ENCODE peak calls at places on chromosome 7, in five cellular contexts. Y is OCI-LY7, Q is PC-3, V is HCT116, S is mesenchymal stem cell. M is an unnamed sample.

GRCh38 chr7:147535619-147536200 is 1054.9 kb upstream of the C7orf33 start:
- DNase-seq in Y (no peak), Q (peak; percentile 47), V (no peak), S (peak; percentile 22), M (peak; percentile 88)

GRCh38 chr7:128031901-128032604 is 816 bp upstream of the LRRC4 start:
- DNase-seq in Y (peak; percentile 48), Q (no peak), V (no peak), S (peak; percentile 94), M (peak; percentile 100)

GRCh38 chr7:2307690-2308107 is 6.5 kb downstream of the SNX8 start:
- DNase-seq in Y (peak; percentile 86), Q (no peak), V (no peak), S (no peak), M (no peak)

GRCh38 chr7:22726849-22727792 is at the start of gene IL6:
- DNase-seq in Y (no peak), Q (peak; percentile 92), V (no peak), S (peak; percentile 97), M (peak; percentile 72)

GRCh38 chr7:127907638-127908040 is 123.6 kb downstream of the LRRC4 start:
- DNase-seq in Y (no peak), Q (peak; percentile 56), V (no peak), S (peak; percentile 76), M (no peak)

GRCh38 chr7:142859829-142860228 is 5.0 kb downstream of the EPHB6 start:
- DNase-seq in Y (no peak), Q (peak; percentile 85), V (no peak), S (peak; percentile 37), M (peak; percentile 87)

GRCh38 chr7:98110249-98111022 is 3.8 kb downstream of the LMTK2 start:
- DNase-seq in Y (no peak), Q (no peak), V (no peak), S (no peak), M (no peak)

GRCh38 chr7:82816272-82816671 is 346.4 kb downstream of the PCLO start:
- DNase-seq in Y (no peak), Q (peak; percentile 23), V (peak; percentile 1), S (no peak), M (no peak)

GRCh38 chr7:139089118-139089517 is 20.4 kb downstream of the ZC3HAV1 start:
- DNase-seq in Y (no peak), Q (no peak), V (no peak), S (no peak), M (no peak)

GRCh38 chr7:366171-366916 is 76.4 kb downstream of the FOXL3 start:
- DNase-seq in Y (no peak), Q (no peak), V (no peak), S (peak; percentile 46), M (no peak)

GRCh38 chr7:45223078-45223477 is 65.5 kb downstream of the RAMP3 start:
- DNase-seq in Y (no peak), Q (no peak), V (no peak), S (no peak), M (no peak)

GRCh38 chr7:10734595-10734994 is 239.1 kb upstream of the PHF14 start:
- DNase-seq in Y (no peak), Q (no peak), V (no peak), S (no peak), M (no peak)

GRCh38 chr7:87599336-87599735 is 1.3 kb downstream of the ABCB1 start:
- DNase-seq in Y (peak; percentile 38), Q (no peak), V (no peak), S (peak; percentile 28), M (no peak)

GRCh38 chr7:36155811-36156361 is 2.8 kb downstream of the EEPD1 start:
- DNase-seq in Y (peak; percentile 7), Q (peak; percentile 43), V (no peak), S (peak; percentile 6), M (peak; percentile 83)

GRCh38 chr7:73515184-73515583 is 6.9 kb downstream of the BAZ1B start:
- DNase-seq in Y (peak; percentile 43), Q (no peak), V (no peak), S (no peak), M (no peak)

GRCh38 chr7:39084344-39084743 is 106.6 kb downstream of the POU6F2 start:
- DNase-seq in Y (no peak), Q (no peak), V (no peak), S (no peak), M (no peak)

GRCh38 chr7:87164433-87164832 is 12.2 kb downstream of the DMTF1 start:
- DNase-seq in Y (no peak), Q (no peak), V (no peak), S (no peak), M (no peak)

GRCh38 chr7:99308461-99309074 is 17.1 kb upstream of the ARPC1A start:
- DNase-seq in Y (no peak), Q (peak; percentile 57), V (no peak), S (no peak), M (peak; percentile 51)

GRCh38 chr7:106593028-106593417 is 67.9 kb downstream of the CCDC71L start:
- DNase-seq in Y (no peak), Q (no peak), V (no peak), S (no peak), M (no peak)

GRCh38 chr7:73869011-73869785 is 8.2 kb downstream of the TMEM270 start:
- DNase-seq in Y (no peak), Q (no peak), V (no peak), S (no peak), M (peak; percentile 52)

GRCh38 chr7:40234046-40234445 is 99.2 kb downstream of the SUGCT start:
- DNase-seq in Y (peak; percentile 75), Q (no peak), V (no peak), S (no peak), M (no peak)

GRCh38 chr7:40230086-40230485 is 95.3 kb downstream of the SUGCT start:
- DNase-seq in Y (no peak), Q (no peak), V (no peak), S (no peak), M (no peak)

GRCh38 chr7:40234666-40235065 is 99.9 kb downstream of the SUGCT start:
- DNase-seq in Y (no peak), Q (no peak), V (no peak), S (no peak), M (no peak)

GRCh38 chr7:40231796-40232195 is 97.0 kb downstream of the SUGCT start:
- DNase-seq in Y (no peak), Q (no peak), V (no peak), S (no peak), M (no peak)

DNA sequence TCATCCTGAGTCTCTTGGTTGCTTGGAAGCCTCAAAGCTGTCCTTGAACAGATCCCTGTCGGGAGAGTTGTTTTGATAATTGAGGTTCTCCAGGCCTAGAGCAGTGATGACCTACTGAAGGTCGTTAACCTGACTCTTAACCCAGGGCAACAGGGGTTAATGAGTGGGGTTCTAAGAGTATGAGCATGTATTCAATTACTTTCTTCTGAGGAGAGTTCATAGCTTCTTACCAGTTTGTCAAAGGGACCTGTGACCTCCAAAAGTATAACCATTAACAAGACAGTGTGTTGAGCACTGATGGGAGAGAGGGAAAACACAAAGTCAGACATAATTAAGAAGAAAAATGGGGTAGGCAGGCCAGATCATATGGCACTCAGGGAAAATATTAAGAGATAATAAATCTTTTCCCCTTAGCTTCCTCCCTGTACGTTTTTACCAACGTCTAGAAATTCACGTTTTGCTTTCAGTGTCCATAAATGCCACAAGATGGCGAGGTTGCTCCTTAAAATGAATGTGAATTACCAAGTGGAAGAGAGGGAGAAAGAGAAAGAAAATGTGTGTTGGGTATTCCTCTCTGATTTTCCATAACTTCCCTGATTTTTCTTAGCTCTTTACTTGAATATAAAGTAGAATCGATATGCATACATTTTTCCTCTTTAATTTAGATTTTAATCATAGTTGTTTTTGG is 97.6 kb downstream of the SUGCT start:
- DNase-seq in Y (peak; percentile 73), Q (peak; percentile 77), V (peak; percentile 42), S (peak; percentile 70), M (no peak)
- H2AFZ ChIP-seq in Y (peak overlapping the region; percentile 82), Q (peak overlapping the region; percentile 79), V (no peak overlapping the region), S (no peak overlapping the region), M (peak overlapping the region; percentile 71)

DNA sequence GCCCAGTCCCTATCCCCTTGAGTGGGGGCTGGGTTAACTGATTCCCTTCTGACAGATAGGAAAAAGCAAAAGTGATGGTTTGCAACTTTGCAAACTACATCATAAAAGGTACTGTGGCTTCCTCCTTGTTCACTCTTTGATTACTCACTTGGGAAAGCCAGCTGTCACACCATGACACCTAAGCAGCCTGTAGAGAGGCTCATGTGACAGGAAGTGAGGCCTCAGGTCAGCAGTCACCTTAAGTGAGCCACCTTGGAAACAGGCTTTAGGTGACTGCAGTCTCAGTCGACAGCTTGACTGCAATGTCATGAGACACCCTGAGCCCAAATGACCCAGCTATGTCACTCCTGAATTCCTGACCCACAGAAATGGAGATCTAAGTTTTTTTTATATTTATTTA is 4.3 kb upstream of the CHCHD2 start:
- DNase-seq in Y (peak; percentile 55), Q (no peak), V (no peak), S (no peak), M (no peak)
- H3K9me3 ChIP-seq in Y (peaks cover 5% of the 10 kb centered on the region), Q (no peaks in the 10 kb centered on the region), V (no peaks in the 10 kb centered on the region), S (no peaks in the 10 kb centered on the region), M (no peaks in the 10 kb centered on the region)

GRCh38 chr7:41478187-41478586 is 224.7 kb downstream of the INHBA start:
- DNase-seq in Y (no peak), Q (no peak), V (no peak), S (no peak), M (no peak)
- H2AFZ ChIP-seq in Y (no peak overlapping the region), Q (no peak overlapping the region), V (no peak overlapping the region), S (no peak overlapping the region), M (peak overlapping the region; percentile 80)

GRCh38 chr7:25546306-25546705 is 318.0 kb upstream of the NPVF start:
- DNase-seq in Y (no peak), Q (no peak), V (no peak), S (no peak), M (no peak)

GRCh38 chr7:25553580-25554274 is 325.4 kb upstream of the NPVF start:
- DNase-seq in Y (no peak), Q (no peak), V (no peak), S (no peak), M (no peak)

GRCh38 chr7:25545125-25546008 is 317.1 kb upstream of the NPVF start:
- DNase-seq in Y (no peak), Q (no peak), V (no peak), S (no peak), M (no peak)

GRCh38 chr7:25553005-25553404 is 324.7 kb upstream of the NPVF start:
- DNase-seq in Y (no peak), Q (no peak), V (no peak), S (no peak), M (no peak)

GRCh38 chr7:25549315-25549933 is 321.1 kb upstream of the NPVF start:
- DNase-seq in Y (no peak), Q (no peak), V (no peak), S (no peak), M (no peak)
- H3K9me3 ChIP-seq in Y (no peaks in the 10 kb centered on the region), Q (no peaks in the 10 kb centered on the region), V (no peaks in the 10 kb centered on the region), S (no peaks in the 10 kb centered on the region), M (no peaks in the 10 kb centered on the region)

GRCh38 chr7:151632750-151633515 is 113.2 kb upstream of the RHEB start:
- DNase-seq in Y (peak; percentile 52), Q (peak; percentile 39), V (no peak), S (peak; percentile 79), M (peak; percentile 55)
- H2AFZ ChIP-seq in Y (peak overlapping the region; percentile 86), Q (peak overlapping the region; percentile 90), V (no peak overlapping the region), S (peak overlapping the region; percentile 99), M (peak overlapping the region; percentile 79)

M was measured in osteoblast.